ENCODE peak calls at places on chromosomes 4 and X, in nine cellular contexts. Z is ovary, M is adrenal gland, R is testis, D is A549, V is breast epithelium, O is suprapubic skin, I is upper lobe of left lung, F is NB4. Q is an unnamed sample.

GRCh38 chrX:112851806-112852205 is 11.2 kb upstream of the AMOT start:
- DNase-seq in O (no peak), D (no peak), F (no peak), I (peak; percentile 39), R (peak; percentile 48), M (no peak), Z (peak; percentile 40), V (no peak), Q (no peak)

GRCh38 chrX:108245462-108245861 is 153.9 kb downstream of the ATG4A start:
- DNase-seq in R (no peak), F (peak; percentile 2), D (no peak), V (no peak), I (no peak), Z (no peak), O (no peak), M (no peak), Q (no peak)

GRCh38 chr4:102625232-102625930 is 124.2 kb downstream of the NFKB1 start:
- DNase-seq in D (no peak), V (no peak), I (peak; percentile 45), Z (peak; percentile 35), M (no peak), O (no peak), R (no peak), F (peak; percentile 75), Q (no peak)

GRCh38 chr4:54784188-54784671 is 126.5 kb downstream of the KIT start:
- DNase-seq in Z (peak; percentile 78), I (peak; percentile 60), F (no peak), V (no peak), O (peak; percentile 92), R (peak; percentile 86), M (peak; percentile 84), D (no peak), Q (peak; percentile 74)

GRCh38 chr4:2791518-2792395 is 1.1 kb upstream of the SH3BP2 start:
- DNase-seq in M (peak; percentile 54), D (no peak), Z (peak; percentile 31), I (peak; percentile 31), V (peak; percentile 50), O (peak; percentile 71), R (no peak), F (peak; percentile 55), Q (no peak)

GRCh38 chr4:186296481-186296880 is 30.5 kb downstream of the F11 start:
- DNase-seq in V (no peak), F (no peak), Z (no peak), O (no peak), R (no peak), I (no peak), D (no peak), M (no peak), Q (no peak)

GRCh38 chrX:72712094-72712755 is 1.9 kb downstream of the PHKA1 start:
- DNase-seq in I (no peak), M (peak; percentile 53), O (no peak), Z (no peak), F (peak; percentile 53), V (no peak), D (no peak), R (no peak), Q (no peak)

GRCh38 chrX:149259241-149259640 is 245.9 kb downstream of the IDS start:
- DNase-seq in Z (no peak), M (no peak), D (no peak), O (no peak), I (no peak), R (no peak), F (no peak), V (no peak), Q (no peak)

GRCh38 chr4:77950204-77950603 is 87.6 kb downstream of the MRPL1 start:
- DNase-seq in O (no peak), R (no peak), I (no peak), V (no peak), D (no peak), F (no peak), Z (no peak), M (no peak), Q (no peak)

GRCh38 chr4:162163892-162164759 is at the start of gene FSTL5:
- DNase-seq in D (peak; percentile 22), M (peak; percentile 91), Z (peak; percentile 8), I (peak; percentile 56), R (peak; percentile 91), F (peak; percentile 14), O (no peak), V (no peak), Q (peak; percentile 34)
- TF ChIP-seq CTCF in D (no peak), M (no peak), Z (no peak), I (no peak), R (no peak), F (no peak), O (no peak), V (no peak), Q (no peak)

DNA sequence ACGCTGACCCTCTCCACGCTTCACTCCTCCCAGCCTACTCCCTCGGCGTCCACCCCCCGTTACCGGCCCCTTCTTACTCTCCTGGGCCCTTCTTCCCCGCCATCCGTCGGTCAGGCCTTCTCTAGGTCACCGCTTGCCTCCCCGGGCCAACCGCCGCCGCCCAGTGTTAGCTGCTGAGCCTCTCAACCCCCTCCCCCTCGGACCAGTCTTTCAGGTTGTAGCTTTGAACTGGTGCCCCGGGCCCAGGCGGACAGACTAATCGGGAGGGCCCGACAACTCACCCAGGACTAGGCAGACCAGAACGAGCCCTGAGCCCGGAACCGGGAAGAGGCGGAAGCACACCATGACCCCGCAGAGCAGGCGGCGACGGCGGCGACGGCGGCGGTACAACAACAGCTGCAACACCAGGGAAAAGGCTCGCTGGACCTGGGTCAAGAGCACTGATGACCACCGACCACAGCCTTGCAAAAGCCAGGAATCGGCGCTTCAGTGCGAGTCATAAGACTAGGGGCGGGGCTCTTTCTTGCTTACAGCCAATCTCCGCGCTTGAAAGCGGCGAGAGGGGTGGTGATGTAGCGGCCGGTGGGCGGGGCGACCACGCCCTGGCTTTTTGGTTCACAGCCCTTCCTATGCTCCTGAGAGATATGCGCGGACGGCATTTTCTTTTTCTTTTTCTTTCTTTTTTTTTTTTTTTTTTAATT is at the start of gene LAMP2:
- DNase-seq in M (peak; percentile 96), V (peak; percentile 83), R (peak; percentile 95), I (peak; percentile 91), D (peak; percentile 79), Z (peak; percentile 87), F (peak; percentile 91), O (peak; percentile 91), Q (peak; percentile 86)
- TF ChIP-seq POLR2A in M (peak; percentile 91), V (peak; percentile 63), R (peak; percentile 10), I (no peak), D (peak; percentile 83), Z (peak; percentile 87), F (peak; percentile 72), O (peak; percentile 81), Q (peak; percentile 81)

GRCh38 chr4:148292596-148293175 is 149.5 kb downstream of the NR3C2 start:
- DNase-seq in R (no peak), Z (no peak), I (no peak), D (no peak), V (no peak), M (no peak), O (no peak), F (no peak), Q (no peak)
- TF ChIP-seq CTCF in R (no peak), Z (no peak), I (no peak), D (no peak), V (no peak), M (no peak), O (no peak), F (no peak), Q (no peak)

DNA sequence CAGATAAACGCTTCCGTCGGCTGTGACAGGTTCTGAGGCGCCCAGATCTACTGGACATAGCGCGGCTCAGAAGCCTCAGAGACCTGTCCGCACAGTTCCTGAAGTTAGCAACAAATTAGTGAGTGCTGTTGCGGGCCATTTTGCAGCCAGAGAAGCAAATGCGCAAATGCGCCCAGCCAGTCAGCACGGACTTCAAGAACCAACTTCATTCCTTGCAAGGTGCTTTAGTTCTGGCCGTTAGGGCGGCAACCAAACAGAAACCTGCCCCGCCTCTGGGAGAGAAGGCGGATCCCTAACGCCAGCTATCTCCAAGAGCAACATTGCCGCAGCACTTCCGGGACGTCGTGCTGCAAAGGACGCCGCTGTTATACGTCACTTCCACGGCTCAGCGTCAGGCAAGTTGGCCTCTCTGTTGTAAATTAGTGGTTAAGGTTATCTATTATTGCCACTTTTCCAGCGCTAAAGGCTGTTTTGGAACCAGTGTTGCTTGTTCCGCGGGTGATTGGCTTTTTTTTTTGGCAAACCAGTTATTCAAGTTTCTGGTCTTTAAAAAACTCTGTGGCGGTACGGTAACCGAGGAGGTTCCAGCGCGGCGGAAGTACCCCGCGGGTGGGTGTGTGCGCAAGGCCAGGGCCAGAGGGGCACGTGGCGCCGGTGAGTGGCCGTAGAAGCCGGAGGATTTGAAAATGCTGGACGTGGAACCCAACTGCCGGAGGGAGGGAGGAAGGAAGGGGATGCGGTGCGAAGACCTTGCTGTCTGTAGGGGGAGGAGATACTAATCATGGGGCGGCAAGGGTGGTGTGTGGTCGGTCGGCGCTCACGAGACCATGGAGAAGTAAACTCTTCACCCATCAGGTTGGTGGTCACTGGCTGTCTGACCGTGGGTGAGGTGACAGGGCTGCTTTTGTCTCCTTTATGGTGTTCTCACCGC is at the start of gene GAR1:
- DNase-seq in V (peak; percentile 84), O (peak; percentile 94), M (peak; percentile 97), D (peak; percentile 85), R (peak; percentile 97), F (peak; percentile 96), Z (peak; percentile 84), I (peak; percentile 96), Q (peak; percentile 67)
- TF ChIP-seq POLR2A in V (peak; percentile 15), O (no peak), M (peak; percentile 81), D (peak; percentile 18), R (no peak), F (peak; percentile 69), Z (no peak), I (no peak), Q (no peak)

GRCh38 chrX:46803140-46803539 is 33.7 kb upstream of the RP2 start:
- DNase-seq in O (no peak), V (no peak), R (no peak), D (no peak), I (no peak), F (peak; percentile 20), M (no peak), Z (no peak), Q (no peak)
- TF ChIP-seq CTCF in O (no peak), V (no peak), R (no peak), D (peak; percentile 47), I (no peak), F (peak; percentile 10), M (no peak), Z (no peak), Q (no peak)

GRCh38 chr4:140373328-140374129 is at the start of gene SCOC:
- DNase-seq in I (peak; percentile 99), R (peak; percentile 100), F (peak; percentile 98), O (peak; percentile 100), V (peak; percentile 99), Z (peak; percentile 98), M (peak; percentile 100), D (peak; percentile 96), Q (peak; percentile 99)
- TF ChIP-seq POLR2A in I (no peak), R (peak; percentile 17), F (peak; percentile 62), O (peak; percentile 27), V (peak; percentile 45), Z (peak; percentile 57), M (peak; percentile 82), D (peak; percentile 41), Q (peak; percentile 72)

GRCh38 chr4:20028694-20029093 is 223.0 kb upstream of the SLIT2 start:
- DNase-seq in I (no peak), D (no peak), F (no peak), R (no peak), O (no peak), M (no peak), V (no peak), Z (no peak), Q (no peak)
- TF ChIP-seq CTCF in I (no peak), D (no peak), F (no peak), R (no peak), O (no peak), M (no peak), V (no peak), Z (no peak), Q (no peak)